ENCODE peak calls at places on chromosomes 13 and 19, in nine cellular contexts. X is OCI-LY7; Y is tibial nerve; R is left ventricle myocardium inferior; Q is SK-N-MC; A is CD4-positive, CD25-positive, alpha-beta regulatory T cell; Z is cardiac muscle cell; E is T-helper 17 cell; O is Caco-2. T is an unnamed sample.

GRCh38 chr13:45231722-45232121 is 30.9 kb upstream of the KCTD4 start:
- DNase-seq in Y (no peak), E (no peak), R (no peak), A (no peak), X (no peak), O (no peak), Z (peak; percentile 56), Q (no peak), T (no peak)

GRCh38 chr19:45569619-45570421 is 14.8 kb downstream of the OPA3 start:
- DNase-seq in R (peak; percentile 62), A (peak; percentile 45), E (peak; percentile 16), Q (no peak), Y (no peak), X (peak; percentile 71), O (peak; percentile 64), Z (peak; percentile 49), T (peak; percentile 54)

GRCh38 chr13:23871616-23872220 is 17.5 kb downstream of the MIPEP start:
- DNase-seq in Y (no peak), E (no peak), Q (no peak), O (no peak), Z (peak; percentile 55), R (no peak), X (peak; percentile 34), A (peak; percentile 15), T (no peak)

GRCh38 chr19:14339741-14340140 is 41.5 kb upstream of the ADGRE5 start:
- DNase-seq in O (no peak), R (no peak), Z (no peak), A (no peak), E (no peak), X (no peak), Q (no peak), Y (no peak), T (no peak)

GRCh38 chr13:85772379-85772778 is 26.8 kb downstream of the SLITRK6 start:
- DNase-seq in A (no peak), X (peak; percentile 2), Y (no peak), O (no peak), Z (peak; percentile 59), E (no peak), R (no peak), Q (no peak), T (no peak)

GRCh38 chr13:27969073-27969865 is at the start of gene CDX2:
- DNase-seq in E (no peak), Z (no peak), Y (no peak), R (no peak), X (no peak), Q (no peak), O (peak; percentile 96), A (no peak), T (no peak)

GRCh38 chr13:50085063-50085462 is 69.8 kb downstream of the KCNRG start:
- DNase-seq in O (no peak), Q (no peak), X (peak; percentile 42), Y (no peak), E (no peak), A (peak; percentile 27), Z (peak; percentile 67), R (no peak), T (no peak)

GRCh38 chr13:110233682-110234280 is 73.2 kb downstream of the COL4A1 start:
- DNase-seq in A (no peak), E (no peak), Y (no peak), X (no peak), R (no peak), O (no peak), Q (no peak), Z (no peak), T (no peak)

DNA sequence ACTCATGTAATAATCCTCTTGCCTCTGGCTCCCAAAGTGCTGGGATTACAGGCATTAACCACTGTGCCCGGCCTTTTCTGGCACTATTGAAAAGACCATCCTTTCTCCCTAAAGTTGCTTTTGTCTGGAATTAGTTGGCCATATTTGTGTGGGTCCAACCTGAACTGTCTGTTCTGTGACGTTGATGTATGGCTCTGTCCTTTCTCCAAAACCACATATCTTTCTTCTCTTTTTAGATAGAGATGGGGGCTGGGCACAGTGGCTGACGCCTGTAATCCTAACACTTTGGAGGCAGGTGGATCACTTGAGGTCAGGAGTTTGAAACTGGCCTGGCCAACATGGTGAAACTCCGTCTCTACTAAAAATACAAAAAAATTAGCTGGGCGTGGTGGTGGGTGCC is 17.9 kb downstream of the DNM2 start:
- DNase-seq in Y (no peak), R (no peak), X (no peak), O (no peak), Q (no peak), E (no peak), A (no peak), Z (no peak), T (no peak)
- H3K9me3 ChIP-seq in Y (no peaks in the 10 kb centered on the region), R (no peaks in the 10 kb centered on the region), X (no peaks in the 10 kb centered on the region), O (peaks cover under 1% of the 10 kb centered on the region), Q (no peaks in the 10 kb centered on the region), E (no peaks in the 10 kb centered on the region), A (no peaks in the 10 kb centered on the region), Z (no peaks in the 10 kb centered on the region), T (no peaks in the 10 kb centered on the region)

DNA sequence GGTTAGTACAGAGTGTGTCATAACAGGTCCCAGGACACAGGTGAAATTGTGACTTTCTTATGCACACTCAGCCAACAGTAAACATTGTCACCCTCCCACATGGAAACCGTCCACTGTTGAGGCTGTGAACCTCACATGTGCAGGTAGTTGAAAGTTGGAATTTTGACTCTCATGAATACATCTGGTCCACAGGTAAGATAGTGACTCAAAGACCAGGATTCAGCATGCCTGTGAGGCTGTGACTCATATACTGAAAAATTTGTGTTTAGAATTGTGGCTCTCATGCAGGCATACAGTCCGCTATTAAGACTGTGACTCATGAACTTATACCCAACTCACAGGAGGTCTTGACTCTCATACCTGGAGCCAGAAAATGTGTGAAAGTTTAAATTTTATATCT is 67.8 kb downstream of the ZNF728 start:
- DNase-seq in Z (no peak), O (no peak), E (no peak), X (no peak), R (no peak), Y (no peak), A (no peak), Q (no peak), T (no peak)
- H3K9me3 ChIP-seq in Z (no peaks in the 10 kb centered on the region), O (no peaks in the 10 kb centered on the region), E (no peaks in the 10 kb centered on the region), X (no peaks in the 10 kb centered on the region), R (peaks cover 5% of the 10 kb centered on the region), Y (no peaks in the 10 kb centered on the region), A (peaks cover 11% of the 10 kb centered on the region), Q (no peaks in the 10 kb centered on the region), T (no peaks in the 10 kb centered on the region)

GRCh38 chr13:113958373-113958772 is 15.5 kb downstream of the C13orf46 start:
- DNase-seq in Q (no peak), R (no peak), E (no peak), X (no peak), Z (no peak), Y (no peak), O (no peak), A (no peak), T (no peak)
- H3K9me3 ChIP-seq in Q (no peaks in the 10 kb centered on the region), R (peaks cover 16% of the 10 kb centered on the region), E (no peaks in the 10 kb centered on the region), X (peaks cover 5% of the 10 kb centered on the region), Z (no peaks in the 10 kb centered on the region), Y (no peaks in the 10 kb centered on the region), O (peaks cover 15% of the 10 kb centered on the region), A (peaks cover 2% of the 10 kb centered on the region), T (no peaks in the 10 kb centered on the region)

GRCh38 chr19:52112624-52113023 is 17.1 kb upstream of the ZNF841 start:
- DNase-seq in A (no peak), X (no peak), Y (no peak), Z (no peak), Q (no peak), R (no peak), O (no peak), E (no peak), T (no peak)
- H3K9me3 ChIP-seq in A (peaks cover 87% of the 10 kb centered on the region), X (peaks cover 59% of the 10 kb centered on the region), Y (peaks cover 44% of the 10 kb centered on the region), Z (peaks cover 36% of the 10 kb centered on the region), Q (peaks cover 34% of the 10 kb centered on the region), R (peaks cover 100% of the 10 kb centered on the region), O (peaks cover 66% of the 10 kb centered on the region), E (peaks cover 51% of the 10 kb centered on the region), T (peaks cover 84% of the 10 kb centered on the region)

GRCh38 chr19:15640904-15641597 is 354 bp downstream of the CYP4F3 start:
- DNase-seq in Y (no peak), E (no peak), Z (no peak), A (no peak), Q (no peak), R (no peak), X (no peak), O (no peak), T (no peak)
- H3K9me3 ChIP-seq in Y (no peaks in the 10 kb centered on the region), E (no peaks in the 10 kb centered on the region), Z (peaks cover 3% of the 10 kb centered on the region), A (no peaks in the 10 kb centered on the region), Q (no peaks in the 10 kb centered on the region), R (no peaks in the 10 kb centered on the region), X (no peaks in the 10 kb centered on the region), O (no peaks in the 10 kb centered on the region), T (no peaks in the 10 kb centered on the region)

DNA sequence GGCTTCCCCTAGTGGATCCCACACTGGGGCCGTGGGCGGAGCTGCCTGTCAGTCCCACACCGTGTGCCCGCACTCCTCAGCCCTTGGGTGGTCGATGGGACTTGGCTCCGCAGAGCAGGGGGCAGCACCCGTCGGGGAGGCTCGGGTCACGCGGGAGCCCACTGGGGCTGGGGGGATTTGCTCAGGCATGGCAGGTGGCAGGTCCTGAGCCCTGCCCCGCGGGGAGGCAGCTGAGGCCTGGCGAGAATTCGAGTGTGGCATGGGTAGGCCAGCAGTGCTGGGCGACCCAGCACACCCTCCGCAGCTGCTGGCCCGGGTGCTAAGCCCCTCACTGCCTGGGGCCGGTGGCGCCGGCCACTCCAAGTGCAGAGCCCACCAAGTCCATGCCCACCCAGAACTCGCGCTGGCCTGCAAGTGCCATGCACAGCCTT is 481.7 kb upstream of the PRR20A start:
- DNase-seq in X (no peak), R (no peak), Z (no peak), O (no peak), E (no peak), Q (no peak), A (no peak), Y (no peak), T (no peak)
- H3K9me3 ChIP-seq in X (no peaks in the 10 kb centered on the region), R (peaks cover 63% of the 10 kb centered on the region), Z (no peaks in the 10 kb centered on the region), O (no peaks in the 10 kb centered on the region), E (no peaks in the 10 kb centered on the region), Q (no peaks in the 10 kb centered on the region), A (peaks cover 3% of the 10 kb centered on the region), Y (no peaks in the 10 kb centered on the region), T (no peaks in the 10 kb centered on the region)

DNA sequence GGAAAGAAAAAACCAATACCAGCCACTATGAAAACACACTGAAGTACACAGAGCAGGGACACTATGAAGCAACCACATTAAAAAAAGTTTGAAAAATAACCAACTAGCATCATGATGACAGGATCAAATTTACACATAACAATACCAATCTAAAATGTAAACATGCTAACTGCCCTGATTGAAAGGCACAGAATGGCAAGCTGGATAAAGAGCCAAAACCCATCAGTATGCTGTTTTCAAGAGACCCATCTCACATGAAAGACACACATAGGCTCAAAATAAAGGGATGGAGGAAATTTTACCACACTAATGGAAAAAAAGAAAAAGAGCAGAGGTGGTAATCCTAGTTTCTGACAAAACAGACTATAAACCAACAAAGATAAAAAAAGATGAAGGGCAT is 291.3 kb downstream of the SLC7A1 start:
- DNase-seq in O (no peak), X (no peak), A (no peak), E (no peak), Q (no peak), Y (no peak), R (no peak), Z (no peak), T (no peak)
- H3K9me3 ChIP-seq in O (peaks cover 6% of the 10 kb centered on the region), X (no peaks in the 10 kb centered on the region), A (peaks cover 11% of the 10 kb centered on the region), E (no peaks in the 10 kb centered on the region), Q (no peaks in the 10 kb centered on the region), Y (no peaks in the 10 kb centered on the region), R (peaks cover 57% of the 10 kb centered on the region), Z (no peaks in the 10 kb centered on the region), T (no peaks in the 10 kb centered on the region)